ENCODE peak calls at places on chromosome 13, in five cellular contexts. H is NCI-H510A treated with DMSO at 0.1 percent for 48 hours, Z is dorsolateral prefrontal cortex, C is COLO829, E is myocyte. Y is an unnamed sample.

GRCh38 chr13:80029170-80029569 is 311.8 kb downstream of the SPRY2 start:
- DNase-seq in H (peak), Z (no peak), C (no peak), E (no peak), Y (no peak)

GRCh38 chr13:53873558-53873957 is 844.9 kb downstream of the OLFM4 start:
- DNase-seq in H (peak), Z (no peak), C (no peak), E (no peak), Y (no peak)

GRCh38 chr13:60351326-60351725 is 45.7 kb upstream of the TDRD3 start:
- DNase-seq in H (no peak), Z (no peak), C (no peak), E (peak), Y (no peak)

GRCh38 chr13:43946281-43946680 is 66.6 kb downstream of the LACC1 start:
- DNase-seq in H (no peak), Z (no peak), C (no peak), E (no peak), Y (no peak)

GRCh38 chr13:50910483-50910805 is 853 bp downstream of the RNASEH2B start:
- DNase-seq in H (peak), Z (no peak), C (peak), E (peak), Y (peak)

GRCh38 chr13:27005556-27005955 is 166.1 kb downstream of the USP12 start:
- DNase-seq in H (peak), Z (peak), C (no peak), E (peak), Y (no peak)

GRCh38 chr13:29802621-29803020 is 47.8 kb downstream of the UBL3 start:
- DNase-seq in H (no peak), Z (no peak), C (no peak), E (no peak), Y (no peak)

GRCh38 chr13:111852701-111853100 is 214.2 kb upstream of the SOX1 start:
- DNase-seq in H (peak), Z (no peak), C (no peak), E (no peak), Y (peak)

GRCh38 chr13:104043184-104043583 is 977.0 kb upstream of the SLC10A2 start:
- DNase-seq in H (peak), Z (no peak), C (peak), E (peak), Y (no peak)

GRCh38 chr13:47168086-47168485 is 271.2 kb upstream of the HTR2A start:
- DNase-seq in H (no peak), Z (no peak), C (peak), E (no peak), Y (no peak)

GRCh38 chr13:38385152-38385891 is 35.7 kb downstream of the UFM1 start:
- DNase-seq in H (no peak), Z (no peak), C (no peak), E (peak), Y (no peak)

GRCh38 chr13:107586216-107586615 is 629.1 kb downstream of the LIG4 start:
- DNase-seq in H (no peak), Z (no peak), C (no peak), E (no peak), Y (no peak)

GRCh38 chr13:109211616-109212015 is 574.8 kb downstream of the IRS2 start:
- DNase-seq in H (no peak), Z (no peak), C (peak), E (no peak), Y (no peak)

GRCh38 chr13:101523732-101524131 is 71.3 kb downstream of the ITGBL1 start:
- DNase-seq in H (no peak), Z (peak), C (no peak), E (peak), Y (no peak)

GRCh38 chr13:43285891-43286602 is 262.7 kb downstream of the DNAJC15 start:
- DNase-seq in H (no peak), Z (no peak), C (peak), E (peak), Y (no peak)

Y was measured in nephron progenitor cell.